ENCODE peak calls at places on chromosome 7, in eight cellular contexts. One of them, this sample, is unnamed. For H3K4me1 and H3K9me3, the result is how much of the 10 kb centered on the place peaks cover.

GRCh38 chr7:5755704-5756131 is 25.7 kb downstream of the RNF216 start:
- DNase-seq in CD8-positive, alpha-beta T cell: no peak
- DNase-seq in pancreas: no peak
- DNase-seq in BE2C: no peak
- DNase-seq in CD8-positive, alpha-beta memory T cell: no peak
- DNase-seq in NT2/D1: no peak
- DNase-seq in gastrocnemius medialis: no peak
- DNase-seq in prostate gland: no peak
- DNase-seq in this sample: peak

GRCh38 chr7:159008417-159008816 is 136.2 kb downstream of the VIPR2 start:
- DNase-seq in BE2C: no peak
- DNase-seq in prostate gland: no peak
- DNase-seq in CD8-positive, alpha-beta memory T cell: no peak
- DNase-seq in pancreas: no peak
- DNase-seq in CD8-positive, alpha-beta T cell: no peak
- DNase-seq in NT2/D1: no peak
- DNase-seq in gastrocnemius medialis: no peak
- DNase-seq in this sample: no peak

GRCh38 chr7:47292832-47293309 is 289.0 kb downstream of the TNS3 start:
- DNase-seq in gastrocnemius medialis: no peak
- DNase-seq in BE2C: no peak
- DNase-seq in NT2/D1: no peak
- DNase-seq in CD8-positive, alpha-beta memory T cell: no peak
- DNase-seq in prostate gland: peak
- DNase-seq in pancreas: no peak
- DNase-seq in CD8-positive, alpha-beta T cell: no peak
- DNase-seq in this sample: no peak

GRCh38 chr7:144819566-144819965 is 16.3 kb downstream of the TPK1 start:
- DNase-seq in CD8-positive, alpha-beta memory T cell: no peak
- DNase-seq in pancreas: no peak
- DNase-seq in gastrocnemius medialis: no peak
- DNase-seq in prostate gland: no peak
- DNase-seq in CD8-positive, alpha-beta T cell: no peak
- DNase-seq in NT2/D1: no peak
- DNase-seq in BE2C: no peak
- DNase-seq in this sample: no peak

GRCh38 chr7:54904130-54904529 is 114.7 kb upstream of the EGFR start:
- DNase-seq in prostate gland: no peak
- DNase-seq in pancreas: no peak
- DNase-seq in BE2C: no peak
- DNase-seq in NT2/D1: no peak
- DNase-seq in CD8-positive, alpha-beta memory T cell: no peak
- DNase-seq in gastrocnemius medialis: peak
- DNase-seq in CD8-positive, alpha-beta T cell: no peak
- DNase-seq in this sample: peak

GRCh38 chr7:137933270-137934017 is 68.4 kb downstream of the CREB3L2 start:
- DNase-seq in gastrocnemius medialis: peak
- DNase-seq in NT2/D1: no peak
- DNase-seq in CD8-positive, alpha-beta T cell: no peak
- DNase-seq in prostate gland: no peak
- DNase-seq in CD8-positive, alpha-beta memory T cell: no peak
- DNase-seq in pancreas: no peak
- DNase-seq in BE2C: peak
- DNase-seq in this sample: peak

GRCh38 chr7:73774923-73775322 is 4.9 kb upstream of the CLDN3 start:
- DNase-seq in gastrocnemius medialis: no peak
- DNase-seq in pancreas: no peak
- DNase-seq in CD8-positive, alpha-beta T cell: no peak
- DNase-seq in CD8-positive, alpha-beta memory T cell: no peak
- DNase-seq in NT2/D1: no peak
- DNase-seq in BE2C: no peak
- DNase-seq in prostate gland: no peak
- DNase-seq in this sample: peak

GRCh38 chr7:80153446-80153845 is 18.8 kb downstream of the GNAI1 start:
- DNase-seq in pancreas: no peak
- DNase-seq in gastrocnemius medialis: no peak
- DNase-seq in prostate gland: no peak
- DNase-seq in NT2/D1: no peak
- DNase-seq in CD8-positive, alpha-beta T cell: no peak
- DNase-seq in CD8-positive, alpha-beta memory T cell: no peak
- DNase-seq in BE2C: no peak
- DNase-seq in this sample: peak

GRCh38 chr7:28564755-28565374 is 152.5 kb downstream of the CREB5 start:
- DNase-seq in CD8-positive, alpha-beta T cell: no peak
- DNase-seq in prostate gland: no peak
- DNase-seq in BE2C: no peak
- DNase-seq in CD8-positive, alpha-beta memory T cell: no peak
- DNase-seq in NT2/D1: no peak
- DNase-seq in gastrocnemius medialis: no peak
- DNase-seq in pancreas: no peak
- DNase-seq in this sample: no peak

GRCh38 chr7:142873281-142873784 is 12.2 kb downstream of the TRPV6 start:
- DNase-seq in gastrocnemius medialis: no peak
- DNase-seq in CD8-positive, alpha-beta T cell: no peak
- DNase-seq in pancreas: peak
- DNase-seq in CD8-positive, alpha-beta memory T cell: no peak
- DNase-seq in NT2/D1: peak
- DNase-seq in BE2C: peak
- DNase-seq in prostate gland: no peak
- DNase-seq in this sample: peak

GRCh38 chr7:85185355-85186082 is 1.3 kb downstream of the SEMA3D start:
- DNase-seq in pancreas: peak
- DNase-seq in CD8-positive, alpha-beta memory T cell: no peak
- DNase-seq in prostate gland: peak
- DNase-seq in CD8-positive, alpha-beta T cell: no peak
- DNase-seq in BE2C: peak
- DNase-seq in NT2/D1: peak
- DNase-seq in gastrocnemius medialis: no peak
- DNase-seq in this sample: peak

DNA sequence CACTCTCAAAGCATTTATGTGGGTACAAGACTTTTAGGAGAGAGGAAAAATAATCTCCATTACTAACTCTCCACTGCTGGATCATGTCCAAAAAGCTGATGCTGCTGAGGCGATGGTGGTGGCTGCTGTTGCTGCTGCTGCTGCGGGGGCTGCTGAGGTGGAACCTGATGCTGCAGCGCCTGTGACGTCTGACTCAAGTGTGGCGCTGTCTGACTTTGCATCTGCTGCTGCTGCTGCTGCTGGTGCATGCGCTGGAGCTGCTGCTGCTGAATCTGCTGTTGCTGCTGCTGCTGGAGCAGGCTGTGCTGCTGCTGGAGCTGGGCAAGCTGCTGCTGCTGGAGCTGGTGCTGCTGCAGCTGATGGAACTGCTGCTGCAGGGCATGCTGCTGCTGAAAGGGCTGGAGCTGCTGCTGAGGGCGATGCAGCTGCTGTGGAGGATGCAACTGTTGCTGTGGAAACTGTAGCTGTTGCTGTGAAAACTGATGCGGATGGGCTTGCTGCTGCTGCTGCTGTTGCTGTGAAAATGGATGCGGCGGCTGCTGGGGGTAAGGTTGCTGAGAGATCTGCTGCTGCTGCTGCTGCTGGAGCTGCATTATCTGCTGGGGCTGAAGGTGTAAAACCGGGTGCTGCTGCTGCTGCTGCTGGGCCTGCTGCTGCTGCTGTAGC is 34.5 kb downstream of the PAXIP1 start:
- DNase-seq in BE2C: peak
- DNase-seq in pancreas: no peak
- DNase-seq in prostate gland: no peak
- DNase-seq in NT2/D1: no peak
- DNase-seq in CD8-positive, alpha-beta memory T cell: no peak
- DNase-seq in CD8-positive, alpha-beta T cell: no peak
- DNase-seq in gastrocnemius medialis: no peak
- DNase-seq in this sample: no peak
- H3K4me3 ChIP-seq in BE2C: no peak
- H3K4me3 ChIP-seq in pancreas: no peak
- H3K4me3 ChIP-seq in prostate gland: no peak
- H3K4me3 ChIP-seq in NT2/D1: no peak
- H3K4me3 ChIP-seq in CD8-positive, alpha-beta memory T cell: no peak
- H3K4me3 ChIP-seq in CD8-positive, alpha-beta T cell: no peak
- H3K4me3 ChIP-seq in gastrocnemius medialis: no peak
- H3K4me3 ChIP-seq in this sample: no peak

DNA sequence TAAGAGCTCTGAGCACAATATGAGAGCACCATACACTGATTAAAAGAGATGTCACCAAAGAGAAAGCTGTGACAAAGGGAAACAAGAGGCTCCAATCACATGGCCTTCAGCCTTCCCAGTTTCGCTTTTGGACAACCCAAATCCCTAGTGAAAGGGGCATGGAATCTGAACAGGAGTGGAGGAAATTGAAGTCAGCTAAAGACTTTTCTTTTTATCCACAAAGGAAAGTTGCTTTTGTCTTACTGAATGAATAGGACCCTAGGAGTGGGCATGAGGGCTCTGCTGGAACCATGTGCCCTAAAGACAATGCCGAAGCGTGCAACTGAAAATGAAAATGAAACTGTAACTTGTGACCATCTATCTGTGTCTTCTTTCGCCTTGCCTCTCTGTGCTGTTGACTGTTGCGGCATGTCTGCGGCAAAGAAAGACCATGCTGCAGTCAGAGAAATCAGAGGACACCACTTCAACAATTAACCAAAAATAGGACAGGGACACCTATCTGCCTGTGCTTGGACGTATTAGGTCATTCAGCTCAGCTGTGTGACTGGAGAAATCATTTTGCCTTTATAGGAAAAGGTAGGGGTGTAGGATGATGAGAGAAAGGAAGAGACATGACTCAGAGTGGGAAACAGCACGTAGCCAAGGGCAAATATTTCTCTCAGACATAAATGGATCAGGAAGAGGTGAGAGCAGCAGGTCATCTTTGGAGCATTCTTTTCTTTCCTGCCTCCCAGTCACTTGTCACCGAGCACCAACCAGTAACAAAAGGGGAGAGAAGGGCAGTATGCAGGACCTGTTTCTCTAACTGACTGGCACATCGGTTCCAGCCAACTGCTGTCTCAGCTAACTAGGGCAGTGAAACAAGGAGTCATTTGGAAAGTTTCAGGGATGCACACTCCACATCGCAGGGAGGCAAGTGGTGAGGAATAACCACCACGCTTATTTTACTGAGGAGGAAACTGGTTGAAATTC is 12.3 kb downstream of the CAV2 start:
- DNase-seq in pancreas: no peak
- DNase-seq in NT2/D1: no peak
- DNase-seq in gastrocnemius medialis: no peak
- DNase-seq in CD8-positive, alpha-beta memory T cell: no peak
- DNase-seq in BE2C: no peak
- DNase-seq in CD8-positive, alpha-beta T cell: no peak
- DNase-seq in prostate gland: no peak
- DNase-seq in this sample: no peak
- H3K4me1 ChIP-seq in pancreas: under half
- H3K4me1 ChIP-seq in NT2/D1: under half
- H3K4me1 ChIP-seq in gastrocnemius medialis: under half
- H3K4me1 ChIP-seq in CD8-positive, alpha-beta memory T cell: under half
- H3K4me1 ChIP-seq in BE2C: under half
- H3K4me1 ChIP-seq in CD8-positive, alpha-beta T cell: under half
- H3K4me1 ChIP-seq in prostate gland: under half
- H3K4me1 ChIP-seq in this sample: under half

DNA sequence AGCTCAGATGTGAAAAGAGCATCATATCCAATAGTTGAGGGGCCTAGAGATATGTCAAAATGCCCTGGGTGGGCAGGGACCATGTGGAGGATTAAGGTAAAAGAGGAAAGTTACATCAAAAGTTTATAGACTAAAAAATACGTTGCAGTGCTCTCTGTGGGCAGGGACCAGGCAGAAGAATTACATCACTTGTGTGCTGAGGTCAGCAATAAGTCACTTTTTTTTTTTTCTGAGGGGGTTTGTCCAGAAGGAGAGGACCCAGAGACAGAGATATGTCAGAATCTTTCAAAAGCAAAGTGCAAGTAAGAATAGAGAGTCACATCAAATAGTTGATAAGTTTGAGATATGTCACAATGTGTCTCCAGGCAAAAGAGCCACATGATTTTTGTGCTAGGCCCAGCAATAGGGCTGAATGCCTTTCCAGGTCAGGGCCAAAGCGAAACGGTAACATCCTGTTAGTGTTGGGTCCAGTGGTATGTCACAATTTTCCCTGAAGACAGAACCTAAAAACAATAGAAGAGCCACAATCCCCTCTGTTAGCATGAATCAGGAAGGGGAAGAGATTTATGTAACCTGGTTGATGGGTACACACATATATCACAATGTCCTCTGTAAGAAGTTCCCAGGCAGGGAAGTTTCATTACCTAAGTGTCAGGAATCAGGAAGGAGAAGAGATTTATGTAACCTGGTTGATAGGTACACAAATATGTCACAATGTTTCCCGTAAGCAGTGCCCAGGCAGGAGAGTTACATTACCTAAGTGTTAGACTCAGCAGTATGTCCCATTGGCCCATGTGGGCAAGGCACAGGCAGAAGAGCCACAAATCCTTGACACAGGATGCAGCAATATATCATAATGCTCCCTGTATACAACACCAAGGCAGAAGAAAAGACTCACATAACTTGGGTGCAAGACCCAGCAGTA is 28.1 kb upstream of the ZNF107 start:
- DNase-seq in CD8-positive, alpha-beta memory T cell: no peak
- DNase-seq in BE2C: no peak
- DNase-seq in gastrocnemius medialis: no peak
- DNase-seq in prostate gland: peak
- DNase-seq in CD8-positive, alpha-beta T cell: no peak
- DNase-seq in pancreas: no peak
- DNase-seq in NT2/D1: no peak
- DNase-seq in this sample: no peak
- H3K9me3 ChIP-seq in CD8-positive, alpha-beta memory T cell: under half
- H3K9me3 ChIP-seq in BE2C: under half
- H3K9me3 ChIP-seq in gastrocnemius medialis: under half
- H3K9me3 ChIP-seq in prostate gland: under half
- H3K9me3 ChIP-seq in CD8-positive, alpha-beta T cell: under half
- H3K9me3 ChIP-seq in pancreas: under half
- H3K9me3 ChIP-seq in NT2/D1: under half
- H3K9me3 ChIP-seq in this sample: under half

DNA sequence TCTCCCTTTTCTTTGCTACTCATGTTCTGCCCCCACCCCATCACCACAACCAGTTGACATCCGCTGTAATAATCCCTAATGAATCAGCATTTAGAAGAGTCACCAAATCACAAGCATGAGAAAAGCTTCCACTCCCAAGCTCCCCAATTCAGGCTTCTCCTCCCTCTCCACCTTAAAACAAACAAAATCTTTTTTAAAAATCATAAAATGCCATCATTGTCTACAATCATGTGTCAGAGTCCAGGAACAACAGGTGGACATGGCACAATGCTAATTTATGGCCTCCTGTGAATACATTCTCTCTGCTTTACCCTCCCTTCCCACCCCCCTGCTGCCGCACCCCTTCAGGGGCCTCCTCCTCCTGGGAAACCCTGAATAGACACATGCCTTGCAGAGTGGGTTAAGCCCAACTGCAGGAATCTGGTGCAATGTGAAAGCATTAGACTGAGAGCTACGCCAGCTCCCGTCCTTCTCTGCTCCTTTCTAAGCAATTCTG is 3.7 kb downstream of the LRRC4 start:
- DNase-seq in CD8-positive, alpha-beta memory T cell: no peak
- DNase-seq in CD8-positive, alpha-beta T cell: no peak
- DNase-seq in prostate gland: no peak
- DNase-seq in pancreas: no peak
- DNase-seq in NT2/D1: no peak
- DNase-seq in gastrocnemius medialis: no peak
- DNase-seq in BE2C: no peak
- DNase-seq in this sample: no peak
- H3K4me3 ChIP-seq in CD8-positive, alpha-beta memory T cell: no peak
- H3K4me3 ChIP-seq in CD8-positive, alpha-beta T cell: no peak
- H3K4me3 ChIP-seq in prostate gland: no peak
- H3K4me3 ChIP-seq in pancreas: no peak
- H3K4me3 ChIP-seq in NT2/D1: no peak
- H3K4me3 ChIP-seq in gastrocnemius medialis: no peak
- H3K4me3 ChIP-seq in BE2C: no peak
- H3K4me3 ChIP-seq in this sample: no peak

GRCh38 chr7:95595825-95596182 is 512 bp downstream of the PDK4 start:
- DNase-seq in CD8-positive, alpha-beta memory T cell: no peak
- DNase-seq in pancreas: no peak
- DNase-seq in CD8-positive, alpha-beta T cell: no peak
- DNase-seq in gastrocnemius medialis: no peak
- DNase-seq in NT2/D1: no peak
- DNase-seq in BE2C: no peak
- DNase-seq in prostate gland: no peak
- DNase-seq in this sample: no peak
- H3K4me1 ChIP-seq in CD8-positive, alpha-beta memory T cell: under half
- H3K4me1 ChIP-seq in pancreas: under half
- H3K4me1 ChIP-seq in CD8-positive, alpha-beta T cell: under half
- H3K4me1 ChIP-seq in gastrocnemius medialis: under half
- H3K4me1 ChIP-seq in NT2/D1: under half
- H3K4me1 ChIP-seq in BE2C: under half
- H3K4me1 ChIP-seq in prostate gland: under half
- H3K4me1 ChIP-seq in this sample: half or more